ENCODE peak calls at places on chromosomes 6 and 20, in ten cellular contexts. G is nucleus accumbens; P is GM20000; L is BE2C; D is NCI-H2081; A is activated CD8-positive, alpha-beta memory T cell treated with anti-CD3 and anti-CD28 coated beads for 48 hours; I is NCI-H1436; Y is body of pancreas; X is EH; S is left colon. J is an unnamed sample.

GRCh38 chr6:152233547-152234320 is 403.4 kb downstream of the SYNE1 start:
- DNase-seq in Y (no peak), S (no peak), P (no peak), D (no peak), I (no peak), A (no peak), G (no peak), X (no peak), L (no peak), J (no peak)

GRCh38 chr6:30334077-30334476 is 7.3 kb downstream of the TRIM39 start:
- DNase-seq in A (no peak), D (no peak), I (no peak), S (no peak), X (no peak), G (no peak), Y (no peak), L (no peak), P (no peak), J (no peak)

GRCh38 chr6:12049165-12049564 is 37.1 kb downstream of the HIVEP1 start:
- DNase-seq in P (peak), Y (no peak), S (no peak), D (no peak), G (no peak), L (no peak), X (no peak), A (no peak), I (no peak), J (no peak)

GRCh38 chr6:45567879-45568278 is 190.1 kb upstream of the SUPT3H start:
- DNase-seq in X (no peak), L (no peak), Y (no peak), D (no peak), S (no peak), P (no peak), A (no peak), I (no peak), G (no peak), J (no peak)

GRCh38 chr6:16006681-16007080 is 122.2 kb upstream of the MYLIP start:
- DNase-seq in G (no peak), S (no peak), D (no peak), I (no peak), A (no peak), Y (no peak), L (no peak), P (no peak), X (no peak), J (no peak)

GRCh38 chr6:18269253-18269652 is 4.9 kb upstream of the DEK start:
- DNase-seq in D (no peak), A (no peak), I (no peak), S (no peak), L (no peak), P (peak), Y (no peak), X (peak), G (no peak), J (no peak)

GRCh38 chr6:85574932-85575598 is 18.6 kb downstream of the SNX14 start:
- DNase-seq in Y (no peak), X (peak), I (no peak), A (no peak), D (no peak), L (no peak), G (no peak), S (no peak), P (no peak), J (no peak)

GRCh38 chr6:72560721-72561593 is 60.9 kb upstream of the KCNQ5 start:
- DNase-seq in G (no peak), S (no peak), A (no peak), L (no peak), Y (peak), I (no peak), D (no peak), P (no peak), X (peak), J (no peak)

GRCh38 chr6:34381086-34381485 is 11.4 kb downstream of the NUDT3 start:
- DNase-seq in I (no peak), Y (no peak), A (no peak), X (no peak), L (no peak), D (no peak), S (no peak), P (no peak), G (no peak), J (no peak)

GRCh38 chr6:107654736-107655135 is 164.8 kb downstream of the SOBP start:
- DNase-seq in S (no peak), I (no peak), X (no peak), G (no peak), L (no peak), D (no peak), P (no peak), A (no peak), Y (no peak), J (no peak)

GRCh38 chr6:13302291-13302690 is 26.0 kb downstream of the TBC1D7 start:
- DNase-seq in G (no peak), P (no peak), S (no peak), L (no peak), A (no peak), D (no peak), Y (no peak), I (no peak), X (no peak), J (no peak)

GRCh38 chr6:134903448-134903847 is 46.5 kb downstream of the ALDH8A1 start:
- DNase-seq in G (no peak), I (no peak), D (no peak), A (no peak), P (no peak), S (no peak), L (no peak), X (no peak), Y (no peak), J (no peak)

GRCh38 chr20:14214046-14214445 is 123.4 kb downstream of the FLRT3 start:
- DNase-seq in A (no peak), L (no peak), I (no peak), Y (no peak), P (no peak), D (no peak), G (no peak), X (peak), S (no peak), J (no peak)

GRCh38 chr6:139369568-139370046 is 4.8 kb downstream of the CITED2 start:
- DNase-seq in L (no peak), S (no peak), G (no peak), A (no peak), I (peak), Y (peak), D (peak), P (peak), X (peak), J (no peak)

GRCh38 chr6:147559016-147559415 is 50.5 kb downstream of the SAMD5 start:
- DNase-seq in D (no peak), Y (peak), G (no peak), S (peak), I (no peak), A (no peak), P (no peak), X (peak), L (no peak), J (no peak)

GRCh38 chr6:87366428-87366827 is 21.8 kb downstream of the C6orf163 start:
- DNase-seq in X (peak), Y (no peak), A (no peak), I (no peak), G (no peak), S (no peak), D (no peak), P (no peak), L (no peak), J (no peak)

GRCh38 chr20:58871533-58872102 is 19.1 kb downstream of the GNAS start:
- DNase-seq in L (no peak), P (no peak), I (no peak), G (no peak), D (no peak), S (peak), Y (peak), A (no peak), X (no peak), J (no peak)

GRCh38 chr20:10239954-10240353 is 21.3 kb downstream of the SNAP25 start:
- DNase-seq in I (peak), D (no peak), X (peak), S (peak), P (no peak), L (peak), G (no peak), A (no peak), Y (peak), J (no peak)

GRCh38 chr20:60976913-60977312 is 275.1 kb upstream of the CDH4 start:
- DNase-seq in A (no peak), I (no peak), S (no peak), X (no peak), D (no peak), L (no peak), P (no peak), G (no peak), Y (no peak), J (no peak)

GRCh38 chr20:63626424-63627128 is at the start of gene GMEB2:
- DNase-seq in S (peak), X (peak), D (peak), Y (peak), I (peak), L (peak), A (peak), P (peak), G (peak), J (no peak)

GRCh38 chr20:57109151-57109953 is 157.1 kb downstream of the BMP7 start:
- DNase-seq in Y (no peak), S (peak), G (no peak), I (no peak), A (no peak), D (no peak), X (no peak), L (no peak), P (no peak), J (no peak)

GRCh38 chr20:51365670-51366069 is 176.8 kb downstream of the NFATC2 start:
- DNase-seq in S (no peak), P (no peak), L (no peak), D (no peak), X (peak), G (no peak), A (no peak), Y (no peak), I (no peak), J (no peak)

GRCh38 chr20:22723659-22724058 is 139.3 kb upstream of the FOXA2 start:
- DNase-seq in S (no peak), A (no peak), X (peak), Y (no peak), D (no peak), P (no peak), G (no peak), I (no peak), L (no peak), J (no peak)

GRCh38 chr20:57190536-57191265 is 75.7 kb downstream of the BMP7 start:
- DNase-seq in S (no peak), G (no peak), X (peak), I (no peak), A (no peak), P (no peak), D (no peak), Y (no peak), L (no peak), J (no peak)

GRCh38 chr20:31675828-31676533 is 38.3 kb downstream of the COX4I2 start:
- DNase-seq in I (no peak), S (no peak), D (no peak), G (no peak), P (peak), L (no peak), Y (no peak), X (peak), A (peak), J (no peak)

GRCh38 chr6:158686791-158687381 is 37.0 kb downstream of the SYTL3 start:
- DNase-seq in D (no peak), L (no peak), Y (no peak), P (peak), S (peak), G (no peak), I (no peak), A (no peak), X (no peak), J (no peak)

GRCh38 chr6:81697564-81697963 is 54.9 kb downstream of the TENT5A start:
- DNase-seq in X (peak), D (no peak), S (no peak), A (no peak), L (no peak), G (no peak), I (no peak), Y (no peak), P (no peak), J (no peak)

GRCh38 chr6:34174846-34175399 is 29.0 kb upstream of the GRM4 start:
- DNase-seq in A (no peak), G (no peak), L (no peak), D (no peak), X (no peak), Y (no peak), S (no peak), I (no peak), P (no peak), J (no peak)

GRCh38 chr20:61353261-61353995 is 101.4 kb downstream of the CDH4 start:
- DNase-seq in L (no peak), S (no peak), D (no peak), P (no peak), X (peak), I (no peak), A (no peak), G (no peak), Y (no peak), J (no peak)

GRCh38 chr6:52788478-52788877 is 15.1 kb downstream of the GSTA1 start:
- DNase-seq in L (no peak), S (no peak), P (no peak), A (no peak), I (no peak), X (peak), Y (peak), D (no peak), G (no peak), J (no peak)

GRCh38 chr6:117829594-117830319 is 77.3 kb upstream of the SLC35F1 start:
- DNase-seq in L (peak), G (no peak), A (no peak), P (peak), D (peak), Y (peak), X (peak), S (no peak), I (no peak), J (no peak)

GRCh38 chr6:17012421-17013225 is 89.2 kb upstream of the STMND1 start:
- DNase-seq in X (peak), D (no peak), S (no peak), L (no peak), A (no peak), G (peak), I (no peak), Y (peak), P (no peak), J (no peak)